ENCODE peak calls at places on chromosomes 5 and 9, in seven cellular contexts. V is endodermal cell, D is mucosa of descending colon, Z is right atrium auricular region, K is HTR-8/SVneo, G is NCI-H1105, L is Right ventricle myocardium superior. J is an unnamed sample.

GRCh38 chr5:38923661-38924451 is 78.0 kb downstream of the OSMR start:
- DNase-seq in V (no peak), D (no peak), Z (no peak), K (no peak), G (no peak), L (no peak), J (no peak)

GRCh38 chr9:114247491-114247890 is 75.4 kb upstream of the ORM1 start:
- DNase-seq in V (no peak), D (no peak), Z (no peak), K (no peak), G (no peak), L (no peak), J (peak)

GRCh38 chr5:39169081-39169480 is 50.3 kb downstream of the FYB1 start:
- DNase-seq in V (no peak), D (no peak), Z (no peak), K (no peak), G (no peak), L (no peak), J (no peak)

GRCh38 chr5:95105638-95106037 is 179.3 kb downstream of the MCTP1 start:
- DNase-seq in V (no peak), D (no peak), Z (no peak), K (no peak), G (no peak), L (no peak), J (no peak)

GRCh38 chr5:1423901-1424603 is 21.2 kb downstream of the SLC6A3 start:
- DNase-seq in V (no peak), D (no peak), Z (no peak), K (no peak), G (no peak), L (peak), J (peak)

GRCh38 chr5:98938459-98938858 is 9.7 kb upstream of the CHD1 start:
- DNase-seq in V (no peak), D (no peak), Z (no peak), K (no peak), G (no peak), L (no peak), J (no peak)

GRCh38 chr5:133959643-133960042 is 8.8 kb downstream of the C5orf15 start:
- DNase-seq in V (no peak), D (no peak), Z (no peak), K (no peak), G (no peak), L (no peak), J (no peak)

GRCh38 chr5:27242258-27242626 is 203.9 kb upstream of the CDH9 start:
- DNase-seq in V (no peak), D (no peak), Z (no peak), K (no peak), G (no peak), L (no peak), J (no peak)

GRCh38 chr9:16675131-16675530 is 195.3 kb downstream of the BNC2 start:
- DNase-seq in V (no peak), D (no peak), Z (no peak), K (no peak), G (no peak), L (no peak), J (no peak)

GRCh38 chr5:140608730-140609520 is 24.1 kb downstream of the CD14 start:
- DNase-seq in V (no peak), D (peak), Z (no peak), K (no peak), G (no peak), L (peak), J (no peak)

GRCh38 chr9:136847065-136847826 is 2.0 kb upstream of the PHPT1 start:
- DNase-seq in V (peak), D (peak), Z (no peak), K (peak), G (peak), L (peak), J (no peak)

GRCh38 chr5:675111-675875 is 17.9 kb downstream of the TPPP start:
- DNase-seq in V (no peak), D (no peak), Z (no peak), K (no peak), G (no peak), L (peak), J (peak)

GRCh38 chr9:133714606-133715294 is 23.4 kb downstream of the SARDH start:
- DNase-seq in V (peak), D (no peak), Z (peak), K (peak), G (no peak), L (peak), J (peak)

GRCh38 chr9:108761530-108762347 is 94.0 kb downstream of the ACTL7B start:
- DNase-seq in V (peak), D (peak), Z (peak), K (peak), G (peak), L (peak), J (no peak)

GRCh38 chr9:97372580-97372979 is 39.3 kb upstream of the TDRD7 start:
- DNase-seq in V (no peak), D (no peak), Z (no peak), K (no peak), G (no peak), L (no peak), J (no peak)

GRCh38 chr9:135702002-135702721 is at the start of gene KCNT1:
- DNase-seq in V (peak), D (peak), Z (no peak), K (peak), G (peak), L (peak), J (no peak)

GRCh38 chr5:41527201-41527779 is 16.9 kb upstream of the PLCXD3 start:
- DNase-seq in V (no peak), D (no peak), Z (peak), K (no peak), G (no peak), L (no peak), J (peak)

GRCh38 chr9:18463991-18464390 is 10.0 kb upstream of the ADAMTSL1 start:
- DNase-seq in V (no peak), D (no peak), Z (no peak), K (no peak), G (no peak), L (no peak), J (no peak)

GRCh38 chr5:116518423-116518822 is 56.2 kb downstream of the SEMA6A start:
- DNase-seq in V (no peak), D (peak), Z (no peak), K (no peak), G (no peak), L (no peak), J (no peak)

GRCh38 chr9:121156263-121156731 is 45.4 kb downstream of the RAB14 start:
- DNase-seq in V (no peak), D (no peak), Z (no peak), K (peak), G (no peak), L (no peak), J (no peak)

GRCh38 chr9:109779711-109780452 is at the start of gene PALM2AKAP2:
- DNase-seq in V (peak), D (peak), Z (no peak), K (peak), G (peak), L (peak), J (peak)

GRCh38 chr9:137297060-137297664 is 4.9 kb downstream of the NRARP start:
- DNase-seq in V (peak), D (peak), Z (no peak), K (no peak), G (no peak), L (no peak), J (no peak)

GRCh38 chr9:133786936-133787748 is 49.0 kb upstream of the SARDH start:
- DNase-seq in V (no peak), D (no peak), Z (no peak), K (no peak), G (no peak), L (no peak), J (no peak)

J was measured in posterior vena cava.